ENCODE peak calls at places on chromosomes 13 and 19, in four cellular contexts. P, D, S and J are unnamed samples.

GRCh38 chr13:21730186-21730880 is 59.5 kb downstream of the FGF9 start:
- DNase-seq in S (no peak), P (no peak), D (no peak), J (no peak)

GRCh38 chr19:3701200-3701599 is 932 bp upstream of the PIP5K1C start:
- DNase-seq in D (no peak), P (no peak), S (no peak), J (no peak)

GRCh38 chr19:33505823-33506222 is 15.8 kb downstream of the PEPD start:
- DNase-seq in S (no peak), P (no peak), D (no peak), J (no peak)

GRCh38 chr13:21637296-21637695 is 33.3 kb upstream of the MICU2 start:
- DNase-seq in P (no peak), D (peak), S (peak), J (peak)

GRCh38 chr13:68234278-68234677 is 1004.1 kb upstream of the PCDH9 start:
- DNase-seq in P (no peak), D (peak), S (no peak), J (no peak)

GRCh38 chr13:85108356-85108755 is 690.9 kb downstream of the SLITRK6 start:
- DNase-seq in S (no peak), D (no peak), P (no peak), J (peak)

GRCh38 chr19:49712397-49712859 is 21.5 kb downstream of the CPT1C start:
- DNase-seq in S (no peak), D (peak), P (no peak), J (no peak)

GRCh38 chr19:44002212-44002565 is 568 bp upstream of the ZNF230 start:
- DNase-seq in S (no peak), D (no peak), P (no peak), J (no peak)

GRCh38 chr19:54560881-54561385 is 12.7 kb upstream of the LILRA2 start:
- DNase-seq in D (no peak), S (no peak), P (no peak), J (no peak)

GRCh38 chr13:32124743-32125142 is 93.2 kb downstream of the FRY start:
- DNase-seq in S (no peak), P (no peak), D (no peak), J (no peak)

GRCh38 chr13:114119196-114119595 is 13.2 kb downstream of the RASA3 start:
- DNase-seq in P (no peak), D (peak), S (no peak), J (no peak)

DNA sequence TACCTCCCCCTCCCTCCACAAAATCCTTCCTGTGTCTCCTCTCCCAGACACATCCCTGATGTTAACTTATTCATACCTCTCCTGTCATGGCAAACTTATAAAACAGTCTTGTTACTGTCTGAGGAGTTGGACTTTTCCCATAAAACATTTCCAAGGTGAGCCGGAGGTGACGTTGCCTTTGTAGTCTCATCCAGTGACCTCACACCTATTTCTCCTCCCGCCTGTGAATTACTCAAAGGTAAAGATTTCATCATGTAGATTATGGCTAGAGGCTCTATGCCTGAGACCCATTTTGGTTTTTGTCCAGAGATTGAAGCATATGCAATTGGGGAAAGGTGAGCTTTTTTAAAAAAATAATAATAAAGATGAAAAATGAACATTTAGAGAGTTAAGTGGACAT is 529.0 kb downstream of the MYO16 start:
- DNase-seq in P (no peak), D (no peak), S (no peak), J (no peak)
- TF ChIP-seq POLR2AphosphoS5 in P (no peak), D (no peak), S (no peak), J (no peak)

DNA sequence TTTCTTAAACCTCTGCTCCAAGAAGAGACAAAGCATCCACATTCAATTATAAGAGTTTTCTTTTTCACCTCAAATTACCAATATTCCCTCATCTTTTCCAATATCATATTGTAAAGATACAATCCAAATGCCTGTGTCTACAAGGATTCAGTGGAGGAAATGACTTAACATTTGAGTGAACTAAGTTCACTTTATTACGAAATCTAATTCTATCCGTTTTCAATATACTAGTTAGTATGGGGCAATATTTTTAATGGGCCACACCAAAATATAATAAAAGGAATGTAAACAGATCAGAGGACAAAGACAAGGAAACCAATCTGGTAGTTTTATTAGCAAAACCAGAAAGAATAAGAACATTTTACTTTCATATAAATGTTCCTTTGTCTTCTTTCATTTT is 136.0 kb downstream of the DCLK1 start:
- DNase-seq in S (no peak), D (no peak), P (no peak), J (no peak)
- TF ChIP-seq POLR2AphosphoS5 in S (no peak), D (no peak), P (no peak), J (no peak)

DNA sequence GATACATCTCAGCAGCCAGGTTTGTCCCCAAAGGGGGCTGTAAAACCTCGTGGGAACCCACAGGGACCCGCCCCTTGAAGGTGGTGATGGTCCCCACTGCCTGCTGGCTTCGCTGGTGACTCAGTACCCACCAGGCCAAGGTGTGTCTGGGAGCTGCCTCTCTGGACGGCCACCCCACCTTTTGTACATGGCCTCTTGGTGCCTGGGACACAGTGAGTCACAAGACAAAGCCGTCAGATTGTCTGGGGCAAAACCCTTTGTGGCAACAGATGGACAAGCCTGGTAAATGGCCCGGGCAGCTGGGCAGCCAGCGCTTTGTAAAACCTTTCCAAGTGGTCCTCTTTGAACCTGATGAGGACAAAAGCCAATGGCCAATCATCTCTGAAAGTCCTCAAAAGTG is 27.9 kb upstream of the KLF2 start:
- DNase-seq in D (no peak), S (peak), P (no peak), J (no peak)
- TF ChIP-seq POLR2AphosphoS5 in D (no peak), S (peak), P (no peak), J (no peak)

DNA sequence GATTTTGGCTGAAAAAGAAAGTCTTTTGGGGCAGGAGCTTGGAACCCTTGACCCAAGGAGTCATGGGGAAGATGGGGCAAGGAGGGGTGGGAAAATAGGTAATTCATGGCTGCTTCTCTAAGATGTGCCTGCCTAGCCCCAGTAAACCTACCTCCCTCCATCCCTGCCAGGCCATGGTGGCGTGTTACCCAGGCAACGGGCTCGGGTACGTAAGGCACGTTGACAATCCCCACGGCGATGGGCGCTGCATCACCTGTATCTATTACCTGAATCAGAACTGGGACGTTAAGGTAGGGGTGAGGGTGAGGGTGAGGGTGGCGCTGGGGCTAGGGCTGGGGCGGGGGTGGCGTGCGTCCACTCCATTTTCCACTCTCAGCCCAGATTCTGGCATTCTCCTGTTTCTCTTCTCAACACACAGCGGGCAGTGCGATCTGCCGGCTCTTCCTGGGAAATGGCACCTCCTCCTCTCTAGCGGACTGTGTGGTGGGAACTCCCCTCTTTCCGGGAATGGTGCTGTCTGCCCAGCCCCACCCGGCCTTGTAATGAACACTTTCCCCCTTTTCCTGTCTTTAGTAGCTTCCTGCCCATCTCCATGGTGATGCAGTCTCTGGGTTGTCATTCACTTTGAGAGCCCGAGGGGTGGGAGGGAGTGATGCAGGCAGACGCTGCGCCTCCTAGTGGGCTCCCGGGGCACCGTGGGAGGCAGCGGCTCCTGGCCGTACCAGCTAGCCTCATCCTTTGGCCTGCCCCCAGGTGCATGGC is 7.6 kb downstream of the EGLN2 start:
- DNase-seq in S (peak), P (peak), D (peak), J (peak)
- TF ChIP-seq POLR2AphosphoS5 in S (peak), P (peak), D (no peak), J (peak)

GRCh38 chr19:45471866-45472556 is 4.2 kb downstream of the FOSB start:
- DNase-seq in P (no peak), S (no peak), D (peak), J (no peak)
- TF ChIP-seq POLR2AphosphoS5 in P (peak), S (no peak), D (no peak), J (no peak)